ENCODE peak calls at places on chromosome 18, in six cellular contexts. W is activated CD4-positive, alpha-beta memory T cell treated with anti-CD3 and anti-CD28 coated beads, Interleukin-2, amount 10 ng/mL, durations not matched to agents 7 days and 5 days; T is mucosa of gallbladder; J is anterior cingulate cortex; K is T follicular helper cell; I is lung microvascular endothelial cell. R is an unnamed sample.

GRCh38 chr18:49177812-49178211 is 227.0 kb upstream of the SMAD7 start:
- DNase-seq in I (no peak), W (no peak), K (no peak), T (no peak), J (no peak), R (no peak)

GRCh38 chr18:59631583-59632181 is 65.5 kb downstream of the CCBE1 start:
- DNase-seq in J (no peak), T (no peak), W (no peak), K (no peak), I (peak), R (peak)

GRCh38 chr18:11040823-11041712 is 108.3 kb downstream of the PIEZO2 start:
- DNase-seq in W (peak), I (peak), T (peak), J (no peak), K (no peak), R (peak)

GRCh38 chr18:22789600-22789999 is 143.5 kb upstream of the RBBP8 start:
- DNase-seq in W (no peak), T (no peak), I (no peak), K (no peak), J (no peak), R (no peak)

GRCh38 chr18:36745219-36745975 is 83.4 kb downstream of the TPGS2 start:
- DNase-seq in W (no peak), T (no peak), J (no peak), I (no peak), K (no peak), R (no peak)

GRCh38 chr18:24380163-24380747 is 17.4 kb downstream of the OSBPL1A start:
- DNase-seq in W (no peak), T (no peak), J (no peak), I (no peak), K (no peak), R (no peak)

GRCh38 chr18:75132471-75132870 is 76.5 kb downstream of the PTGR3 start:
- DNase-seq in T (no peak), K (no peak), I (no peak), W (no peak), J (no peak), R (no peak)

GRCh38 chr18:27871731-27872130 is 305.2 kb downstream of the CDH2 start:
- DNase-seq in I (no peak), W (no peak), J (no peak), K (no peak), T (no peak), R (no peak)

GRCh38 chr18:72375628-72376027 is 168.5 kb downstream of the CBLN2 start:
- DNase-seq in J (no peak), I (no peak), K (no peak), W (no peak), T (no peak), R (no peak)

GRCh38 chr18:74420491-74420890 is 36.6 kb downstream of the DIPK1C start:
- DNase-seq in I (no peak), T (peak), W (no peak), J (no peak), K (no peak), R (no peak)

GRCh38 chr18:681985-682384 is 24.5 kb downstream of the TYMS start:
- DNase-seq in I (no peak), K (peak), W (peak), T (no peak), J (no peak), R (no peak)

GRCh38 chr18:59021500-59021899 is 118.2 kb upstream of the SEC11C start:
- DNase-seq in W (no peak), J (no peak), K (no peak), I (no peak), T (no peak), R (no peak)

GRCh38 chr18:2857491-2858063 is 10.8 kb downstream of the EMILIN2 start:
- DNase-seq in I (no peak), W (no peak), T (peak), K (no peak), J (no peak), R (no peak)

GRCh38 chr18:63433349-63433866 is 11.1 kb upstream of the VPS4B start:
- DNase-seq in K (no peak), W (no peak), T (no peak), I (no peak), J (no peak), R (no peak)

GRCh38 chr18:26089247-26090129 is 925 bp downstream of the SS18 start:
- DNase-seq in K (no peak), I (peak), W (no peak), J (no peak), T (no peak), R (no peak)

GRCh38 chr18:64318547-64318946 is 169.7 kb upstream of the LINC00305 start:
- DNase-seq in K (no peak), J (no peak), I (no peak), T (no peak), W (no peak), R (no peak)

GRCh38 chr18:3592864-3593263 is 142.9 kb downstream of the TGIF1 start:
- DNase-seq in K (no peak), J (no peak), W (no peak), T (no peak), I (no peak), R (no peak)

GRCh38 chr18:67783215-67783946 is 266.9 kb upstream of the DSEL start:
- DNase-seq in J (no peak), K (no peak), I (no peak), T (no peak), W (no peak), R (no peak)

GRCh38 chr18:25289040-25289631 is 62.8 kb downstream of the ZNF521 start:
- DNase-seq in K (no peak), I (peak), W (no peak), J (no peak), T (no peak), R (peak)

GRCh38 chr18:78242307-78242643 is 737.3 kb upstream of the SALL3 start:
- DNase-seq in I (no peak), J (no peak), W (no peak), T (peak), K (no peak), R (no peak)

GRCh38 chr18:31952223-31952622 is 9.3 kb upstream of the TRAPPC8 start:
- DNase-seq in K (no peak), W (no peak), J (no peak), T (no peak), I (no peak), R (no peak)

GRCh38 chr18:62085766-62086165 is 101.1 kb downstream of the PIGN start:
- DNase-seq in K (no peak), I (no peak), W (no peak), J (no peak), T (no peak), R (no peak)

GRCh38 chr18:49531678-49532153 is 30.1 kb upstream of the LIPG start:
- DNase-seq in W (no peak), J (no peak), K (no peak), I (no peak), T (no peak), R (no peak)

GRCh38 chr18:13797157-13797611 is 26.8 kb upstream of the MC5R start:
- DNase-seq in K (no peak), W (no peak), I (peak), T (no peak), J (no peak), R (no peak)

GRCh38 chr18:80197490-80197889 is 49.8 kb downstream of the PARD6G start:
- DNase-seq in T (no peak), K (no peak), W (no peak), I (no peak), J (no peak), R (no peak)

GRCh38 chr18:73551211-73551610 is 596.4 kb downstream of the FBXO15 start:
- DNase-seq in I (no peak), T (no peak), J (no peak), W (no peak), K (no peak), R (no peak)

GRCh38 chr18:55280515-55280914 is 307.5 kb downstream of the TCF4 start:
- DNase-seq in W (no peak), K (no peak), J (no peak), I (peak), T (no peak), R (no peak)

GRCh38 chr18:3710712-3711269 is 260.8 kb downstream of the TGIF1 start:
- DNase-seq in T (peak), W (no peak), J (no peak), K (no peak), I (peak), R (no peak)

GRCh38 chr18:68409585-68409984 is 305.3 kb downstream of the TMX3 start:
- DNase-seq in W (no peak), I (no peak), K (no peak), T (no peak), J (no peak), R (no peak)

GRCh38 chr18:28176933-28177827 is at the start of gene CDH2:
- DNase-seq in K (no peak), W (no peak), T (no peak), I (no peak), J (peak), R (peak)

GRCh38 chr18:8661754-8662573 is 43.4 kb upstream of the MTCL1 start:
- DNase-seq in T (no peak), K (no peak), J (no peak), W (no peak), I (peak), R (peak)

GRCh38 chr18:13070460-13070859 is 79.3 kb downstream of the CEP192 start:
- DNase-seq in W (no peak), T (no peak), J (no peak), K (no peak), I (no peak), R (no peak)

GRCh38 chr18:78192044-78192443 is 787.6 kb upstream of the SALL3 start:
- DNase-seq in J (peak), I (no peak), K (no peak), W (no peak), T (peak), R (no peak)

GRCh38 chr18:58520964-58521363 is 107.9 kb downstream of the ALPK2 start:
- DNase-seq in I (no peak), K (no peak), T (no peak), J (no peak), W (no peak), R (no peak)

R was measured in neural crest cell.